ENCODE peak calls at places on chromosome 1, in four cellular contexts. One of them, this sample, is unnamed.

GRCh38 chr1:84083321-84083720 is 60.8 kb upstream of the PRKACB start:
- DNase-seq in hypothalamus: no peak
- DNase-seq in stimulated activated CD8-positive, alpha-beta memory T cell treated with anti-CD3 and anti-CD28 coated beads, Interleukin-15, amount 100 ng/mL, for 1 hour: no peak
- DNase-seq in GM13977: no peak
- DNase-seq in this sample: no peak

GRCh38 chr1:58524353-58524945 is 22.1 kb downstream of the OMA1 start:
- DNase-seq in hypothalamus: no peak
- DNase-seq in stimulated activated CD8-positive, alpha-beta memory T cell treated with anti-CD3 and anti-CD28 coated beads, Interleukin-15, amount 100 ng/mL, for 1 hour: no peak
- DNase-seq in GM13977: no peak
- DNase-seq in this sample: no peak

GRCh38 chr1:22845536-22845935 is 127.1 kb downstream of the LACTBL1 start:
- DNase-seq in hypothalamus: no peak
- DNase-seq in stimulated activated CD8-positive, alpha-beta memory T cell treated with anti-CD3 and anti-CD28 coated beads, Interleukin-15, amount 100 ng/mL, for 1 hour: no peak
- DNase-seq in GM13977: no peak
- DNase-seq in this sample: no peak

GRCh38 chr1:166170726-166171125 is 3.9 kb upstream of the FAM78B start:
- DNase-seq in hypothalamus: no peak
- DNase-seq in stimulated activated CD8-positive, alpha-beta memory T cell treated with anti-CD3 and anti-CD28 coated beads, Interleukin-15, amount 100 ng/mL, for 1 hour: no peak
- DNase-seq in GM13977: no peak
- DNase-seq in this sample: no peak

GRCh38 chr1:116738673-116739370 is 15.4 kb upstream of the CD2 start:
- DNase-seq in hypothalamus: no peak
- DNase-seq in stimulated activated CD8-positive, alpha-beta memory T cell treated with anti-CD3 and anti-CD28 coated beads, Interleukin-15, amount 100 ng/mL, for 1 hour: peak
- DNase-seq in GM13977: peak
- DNase-seq in this sample: peak

GRCh38 chr1:42259059-42259738 is 75.8 kb downstream of the FOXJ3 start:
- DNase-seq in hypothalamus: no peak
- DNase-seq in stimulated activated CD8-positive, alpha-beta memory T cell treated with anti-CD3 and anti-CD28 coated beads, Interleukin-15, amount 100 ng/mL, for 1 hour: no peak
- DNase-seq in GM13977: peak
- DNase-seq in this sample: no peak

GRCh38 chr1:169060010-169060722 is 46.3 kb upstream of the ATP1B1 start:
- DNase-seq in hypothalamus: no peak
- DNase-seq in stimulated activated CD8-positive, alpha-beta memory T cell treated with anti-CD3 and anti-CD28 coated beads, Interleukin-15, amount 100 ng/mL, for 1 hour: no peak
- DNase-seq in GM13977: no peak
- DNase-seq in this sample: no peak

GRCh38 chr1:186722711-186723309 is 42.6 kb upstream of the PTGS2 start:
- DNase-seq in hypothalamus: no peak
- DNase-seq in stimulated activated CD8-positive, alpha-beta memory T cell treated with anti-CD3 and anti-CD28 coated beads, Interleukin-15, amount 100 ng/mL, for 1 hour: no peak
- DNase-seq in GM13977: peak
- DNase-seq in this sample: no peak

GRCh38 chr1:203116048-203116810 is 11.3 kb upstream of the ADORA1 start:
- DNase-seq in hypothalamus: no peak
- DNase-seq in stimulated activated CD8-positive, alpha-beta memory T cell treated with anti-CD3 and anti-CD28 coated beads, Interleukin-15, amount 100 ng/mL, for 1 hour: no peak
- DNase-seq in GM13977: no peak
- DNase-seq in this sample: no peak

GRCh38 chr1:169348356-169349036 is 19.1 kb downstream of the NME7 start:
- DNase-seq in hypothalamus: no peak
- DNase-seq in stimulated activated CD8-positive, alpha-beta memory T cell treated with anti-CD3 and anti-CD28 coated beads, Interleukin-15, amount 100 ng/mL, for 1 hour: no peak
- DNase-seq in GM13977: peak
- DNase-seq in this sample: no peak

GRCh38 chr1:223209992-223210785 is 67.1 kb upstream of the TLR5 start:
- DNase-seq in hypothalamus: no peak
- DNase-seq in stimulated activated CD8-positive, alpha-beta memory T cell treated with anti-CD3 and anti-CD28 coated beads, Interleukin-15, amount 100 ng/mL, for 1 hour: no peak
- DNase-seq in GM13977: no peak
- DNase-seq in this sample: no peak

This sample was measured in memory B cell.